ENCODE peak calls at places on chromosomes 3 and 15, in four cellular contexts. K is mammary epithelial cell, W is neural progenitor cell, L is MM.1S. D is an unnamed sample.

GRCh38 chr15:58958811-58959210 is 25.3 kb upstream of the SLTM start:
- DNase-seq in K (no peak), W (no peak), L (no peak), D (no peak)

GRCh38 chr3:108437439-108437838 is 73.0 kb downstream of the MYH15 start:
- DNase-seq in K (no peak), W (no peak), L (no peak), D (no peak)

GRCh38 chr3:113094514-113094913 is 103.7 kb downstream of the GTPBP8 start:
- DNase-seq in K (no peak), W (peak; percentile 84), L (no peak), D (no peak)

GRCh38 chr15:82970696-82971095 is 15.3 kb upstream of the RAMAC start:
- DNase-seq in K (no peak), W (no peak), L (no peak), D (no peak)

GRCh38 chr3:126329927-126330725 is 27.1 kb downstream of the KLF15 start:
- DNase-seq in K (no peak), W (no peak), L (no peak), D (no peak)

GRCh38 chr3:58577269-58577821 is at the start of gene FAM107A:
- DNase-seq in K (no peak), W (peak; percentile 58), L (no peak), D (no peak)

GRCh38 chr3:126671521-126671920 is 16.6 kb upstream of the TXNRD3 start:
- DNase-seq in K (no peak), W (no peak), L (peak; percentile 18), D (no peak)

GRCh38 chr3:37072892-37073291 is 79.6 kb downstream of the MLH1 start:
- DNase-seq in K (peak; percentile 43), W (no peak), L (peak; percentile 14), D (peak; percentile 6)

GRCh38 chr3:37594873-37595783 is 266.6 kb upstream of the CTDSPL start:
- DNase-seq in K (no peak), W (no peak), L (no peak), D (no peak)

GRCh38 chr3:123576119-123576518 is 8.7 kb downstream of the HACD2 start:
- DNase-seq in K (peak; percentile 12), W (no peak), L (no peak), D (no peak)

GRCh38 chr3:57582470-57583168 is 14.5 kb downstream of the ARF4 start:
- DNase-seq in K (peak; percentile 79), W (no peak), L (peak; percentile 54), D (peak; percentile 96)

GRCh38 chr15:47796339-47796738 is 79.0 kb downstream of the SEMA6D start:
- DNase-seq in K (no peak), W (no peak), L (no peak), D (no peak)

GRCh38 chr3:192917508-192918274 is at the start of gene MB21D2:
- DNase-seq in K (peak; percentile 80), W (peak; percentile 79), L (peak; percentile 85), D (peak; percentile 86)

GRCh38 chr3:192915306-192915705 is 2.4 kb downstream of the MB21D2 start:
- DNase-seq in K (no peak), W (peak; percentile 81), L (peak; percentile 41), D (peak; percentile 30)

GRCh38 chr3:192915724-192916123 is 1.9 kb downstream of the MB21D2 start:
- DNase-seq in K (no peak), W (peak; percentile 16), L (no peak), D (no peak)

GRCh38 chr3:192917258-192917507 is 473 bp downstream of the MB21D2 start:
- DNase-seq in K (no peak), W (no peak), L (peak; percentile 84), D (peak; percentile 55)

DNA sequence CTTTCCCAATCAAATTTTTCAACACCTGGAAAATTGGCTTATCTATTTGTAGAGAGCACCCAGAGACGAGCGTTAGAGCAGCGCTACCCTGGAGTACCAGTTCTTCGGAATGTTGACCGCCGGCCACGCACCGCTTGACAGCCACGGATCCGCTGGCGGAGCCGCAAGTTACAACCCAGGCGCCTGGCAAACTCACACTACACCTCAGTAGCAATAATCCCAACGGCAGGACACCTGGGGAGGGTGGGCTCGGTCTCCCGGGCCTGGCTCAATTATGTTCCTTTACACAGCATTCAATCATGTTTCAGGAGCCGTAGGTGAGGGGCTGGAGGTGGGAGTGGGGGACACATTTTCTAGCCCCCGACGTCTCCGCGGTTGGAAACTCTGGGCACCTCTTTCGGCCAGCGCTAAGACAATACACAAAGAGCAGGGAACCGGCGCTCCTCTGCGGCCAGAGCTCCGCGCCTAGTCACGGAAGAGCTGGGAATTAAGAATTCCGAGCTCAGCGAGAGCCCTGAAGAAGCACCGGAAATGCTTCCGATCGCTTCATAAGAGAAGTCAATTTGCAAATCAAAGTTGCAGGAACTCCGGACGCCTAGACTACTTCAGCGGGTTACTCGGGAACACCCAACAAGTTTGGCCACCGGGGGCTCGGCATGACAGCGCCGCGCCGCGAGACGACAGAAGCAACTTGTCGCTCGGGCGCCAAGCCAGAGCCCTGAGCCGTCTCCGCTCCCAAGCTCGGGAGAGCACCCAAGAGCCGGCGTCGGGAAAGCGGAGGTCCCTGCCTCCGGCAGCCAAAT is 1.0 kb downstream of the MB21D2 start:
- DNase-seq in K (peak; percentile 63), W (peak; percentile 74), L (no peak), D (peak; percentile 74)
- TF ChIP-seq CTCF in K (no peak), W (no peak), L (no peak), D (no peak)

GRCh38 chr3:150149651-150150051 is 179.0 kb upstream of the PFN2 start:
- DNase-seq in K (peak; percentile 40), W (no peak), L (no peak), D (peak; percentile 87)
- H3K4me2 ChIP-seq in K (no peak overlapping the region), W (no peak overlapping the region), L (no peak overlapping the region), D (peak overlapping the region; percentile 41)

GRCh38 chr15:68209272-68209671 is 4.1 kb upstream of the CALML4 start:
- DNase-seq in K (no peak), W (no peak), L (no peak), D (no peak)

GRCh38 chr15:68210821-68211655 is 5.9 kb upstream of the CALML4 start:
- DNase-seq in K (no peak), W (peak; percentile 82), L (no peak), D (peak; percentile 38)

GRCh38 chr15:68209735-68210408 is 4.7 kb upstream of the CALML4 start:
- DNase-seq in K (no peak), W (no peak), L (no peak), D (no peak)

GRCh38 chr15:68211656-68212320 is 6.7 kb upstream of the CALML4 start:
- DNase-seq in K (no peak), W (no peak), L (no peak), D (no peak)

GRCh38 chr15:68210409-68210756 is 5.3 kb upstream of the CALML4 start:
- DNase-seq in K (no peak), W (no peak), L (no peak), D (no peak)
- H3K4me1 ChIP-seq in K (peaks cover 12% of the 10 kb centered on the region), W (peaks cover 20% of the 10 kb centered on the region), L (peaks cover 46% of the 10 kb centered on the region), D (no peaks in the 10 kb centered on the region)

GRCh38 chr15:67164811-67165652 is 89.4 kb downstream of the AAGAB start:
- DNase-seq in K (no peak), W (peak; percentile 64), L (no peak), D (no peak)
- TF ChIP-seq CTCF in K (no peak), W (peak; percentile 40), L (no peak), D (no peak)

GRCh38 chr15:77224352-77224751 is 153.4 kb upstream of the TSPAN3 start:
- DNase-seq in K (no peak), W (peak; percentile 62), L (peak; percentile 19), D (no peak)

GRCh38 chr15:77221708-77222107 is 150.8 kb upstream of the TSPAN3 start:
- DNase-seq in K (no peak), W (no peak), L (no peak), D (no peak)

GRCh38 chr15:77226652-77227051 is 155.7 kb upstream of the TSPAN3 start:
- DNase-seq in K (no peak), W (no peak), L (no peak), D (no peak)

GRCh38 chr15:77225641-77226040 is 154.7 kb upstream of the TSPAN3 start:
- DNase-seq in K (no peak), W (no peak), L (no peak), D (no peak)

GRCh38 chr15:77225088-77225487 is 154.2 kb upstream of the TSPAN3 start:
- DNase-seq in K (no peak), W (no peak), L (no peak), D (no peak)
- H3K4me2 ChIP-seq in K (no peak overlapping the region), W (peak overlapping the region; percentile 65), L (no peak overlapping the region), D (no peak overlapping the region)

GRCh38 chr15:60390231-60390630 is 7.6 kb downstream of the ANXA2 start:
- DNase-seq in K (no peak), W (no peak), L (no peak), D (no peak)
- H3K4me1 ChIP-seq in K (peaks cover 67% of the 10 kb centered on the region), W (peaks cover 11% of the 10 kb centered on the region), L (peaks cover 9% of the 10 kb centered on the region), D (peaks cover 57% of the 10 kb centered on the region)

GRCh38 chr3:160564205-160564922 is 1.0 kb downstream of the KPNA4 start:
- DNase-seq in K (no peak), W (peak; percentile 41), L (peak; percentile 9), D (no peak)
- TF ChIP-seq CTCF in K (no peak), W (no peak), L (no peak), D (no peak)